ENCODE peak calls at places on chromosome 20, in four cellular contexts. B, T, O and W are unnamed samples.

GRCh38 chr20:21234816-21235215 is 68.3 kb upstream of the XRN2 start:
- DNase-seq in B (no peak), T (no peak), O (no peak), W (no peak)

GRCh38 chr20:51923611-51924010 is 121.3 kb upstream of the SALL4 start:
- DNase-seq in B (no peak), T (no peak), O (no peak), W (no peak)

GRCh38 chr20:50385733-50386640 is 124.2 kb upstream of the PTPN1 start:
- DNase-seq in B (no peak), T (no peak), O (peak), W (peak)

GRCh38 chr20:53040678-53041674 is 68.8 kb downstream of the TSHZ2 start:
- DNase-seq in B (peak), T (no peak), O (no peak), W (no peak)

GRCh38 chr20:34058831-34059230 is 53.2 kb downstream of the EIF2S2 start:
- DNase-seq in B (peak), T (no peak), O (peak), W (peak)

GRCh38 chr20:6766433-6766832 is 1.1 kb upstream of the BMP2 start:
- DNase-seq in B (no peak), T (no peak), O (no peak), W (no peak)

GRCh38 chr20:11117808-11118528 is 444.2 kb upstream of the JAG1 start:
- DNase-seq in B (no peak), T (peak), O (no peak), W (no peak)

GRCh38 chr20:10209091-10209490 is 9.5 kb upstream of the SNAP25 start:
- DNase-seq in B (no peak), T (no peak), O (no peak), W (no peak)